ENCODE peak calls at places on chromosome 16, in ten cellular contexts. One of them, this sample, is unnamed.

GRCh38 chr16:79307214-79307613 is 293.3 kb downstream of the MAF start:
- DNase-seq in ovary: no peak
- DNase-seq in GDM1: no peak
- DNase-seq in AG10803: no peak
- DNase-seq in thoracic aorta: no peak
- DNase-seq in AG08396: no peak
- DNase-seq in breast epithelium: no peak
- DNase-seq in prostate gland: no peak
- DNase-seq in T-helper 1 cell: no peak
- DNase-seq in stimulated activated CD8-positive, alpha-beta memory T cell treated with anti-CD3 and anti-CD28 coated beads, Interleukin-7, amount 100 ng/mL, for 1 hour: no peak
- DNase-seq in this sample: no peak

GRCh38 chr16:67429799-67430503 is 970 bp upstream of the HSD11B2 start:
- DNase-seq in T-helper 1 cell: no peak
- DNase-seq in stimulated activated CD8-positive, alpha-beta memory T cell treated with anti-CD3 and anti-CD28 coated beads, Interleukin-7, amount 100 ng/mL, for 1 hour: no peak
- DNase-seq in GDM1: no peak
- DNase-seq in thoracic aorta: no peak
- DNase-seq in prostate gland: no peak
- DNase-seq in AG08396: no peak
- DNase-seq in ovary: no peak
- DNase-seq in breast epithelium: no peak
- DNase-seq in AG10803: no peak
- DNase-seq in this sample: no peak

GRCh38 chr16:3797473-3797872 is 80.1 kb upstream of the TRAP1 start:
- DNase-seq in AG08396: no peak
- DNase-seq in ovary: no peak
- DNase-seq in prostate gland: no peak
- DNase-seq in GDM1: no peak
- DNase-seq in AG10803: no peak
- DNase-seq in thoracic aorta: no peak
- DNase-seq in T-helper 1 cell: no peak
- DNase-seq in breast epithelium: no peak
- DNase-seq in stimulated activated CD8-positive, alpha-beta memory T cell treated with anti-CD3 and anti-CD28 coated beads, Interleukin-7, amount 100 ng/mL, for 1 hour: no peak
- DNase-seq in this sample: no peak

GRCh38 chr16:75464130-75464918 is at the start of gene TMEM170A:
- DNase-seq in T-helper 1 cell: peak; percentile 98
- DNase-seq in prostate gland: peak; percentile 99
- DNase-seq in AG08396: peak; percentile 99
- DNase-seq in thoracic aorta: peak; percentile 98
- DNase-seq in GDM1: peak; percentile 92
- DNase-seq in breast epithelium: peak; percentile 100
- DNase-seq in ovary: peak; percentile 100
- DNase-seq in AG10803: peak; percentile 98
- DNase-seq in stimulated activated CD8-positive, alpha-beta memory T cell treated with anti-CD3 and anti-CD28 coated beads, Interleukin-7, amount 100 ng/mL, for 1 hour: peak; percentile 97
- DNase-seq in this sample: peak; percentile 99

GRCh38 chr16:61836804-61837398 is 199.3 kb downstream of the CDH8 start:
- DNase-seq in T-helper 1 cell: no peak
- DNase-seq in ovary: no peak
- DNase-seq in AG10803: peak; percentile 49
- DNase-seq in breast epithelium: no peak
- DNase-seq in thoracic aorta: no peak
- DNase-seq in stimulated activated CD8-positive, alpha-beta memory T cell treated with anti-CD3 and anti-CD28 coated beads, Interleukin-7, amount 100 ng/mL, for 1 hour: no peak
- DNase-seq in AG08396: no peak
- DNase-seq in prostate gland: no peak
- DNase-seq in GDM1: no peak
- DNase-seq in this sample: peak; percentile 13

GRCh38 chr16:74744566-74744965 is 30.1 kb downstream of the FA2H start:
- DNase-seq in prostate gland: no peak
- DNase-seq in stimulated activated CD8-positive, alpha-beta memory T cell treated with anti-CD3 and anti-CD28 coated beads, Interleukin-7, amount 100 ng/mL, for 1 hour: no peak
- DNase-seq in AG10803: no peak
- DNase-seq in breast epithelium: no peak
- DNase-seq in thoracic aorta: no peak
- DNase-seq in ovary: no peak
- DNase-seq in GDM1: no peak
- DNase-seq in T-helper 1 cell: no peak
- DNase-seq in AG08396: no peak
- DNase-seq in this sample: no peak

GRCh38 chr16:80231888-80232287 is 308.9 kb upstream of the DYNLRB2 start:
- DNase-seq in T-helper 1 cell: no peak
- DNase-seq in thoracic aorta: no peak
- DNase-seq in GDM1: no peak
- DNase-seq in stimulated activated CD8-positive, alpha-beta memory T cell treated with anti-CD3 and anti-CD28 coated beads, Interleukin-7, amount 100 ng/mL, for 1 hour: no peak
- DNase-seq in breast epithelium: no peak
- DNase-seq in AG10803: peak; percentile 88
- DNase-seq in AG08396: peak; percentile 87
- DNase-seq in ovary: no peak
- DNase-seq in prostate gland: no peak
- DNase-seq in this sample: peak; percentile 52

GRCh38 chr16:86452451-86452850 is 57.9 kb upstream of the FOXF1 start:
- DNase-seq in AG08396: no peak
- DNase-seq in breast epithelium: no peak
- DNase-seq in prostate gland: no peak
- DNase-seq in AG10803: peak; percentile 66
- DNase-seq in GDM1: no peak
- DNase-seq in stimulated activated CD8-positive, alpha-beta memory T cell treated with anti-CD3 and anti-CD28 coated beads, Interleukin-7, amount 100 ng/mL, for 1 hour: no peak
- DNase-seq in thoracic aorta: no peak
- DNase-seq in ovary: no peak
- DNase-seq in T-helper 1 cell: no peak
- DNase-seq in this sample: peak; percentile 69

GRCh38 chr16:10297341-10298006 is 88.4 kb upstream of the ATF7IP2 start:
- DNase-seq in thoracic aorta: no peak
- DNase-seq in ovary: no peak
- DNase-seq in T-helper 1 cell: no peak
- DNase-seq in prostate gland: no peak
- DNase-seq in AG10803: no peak
- DNase-seq in GDM1: no peak
- DNase-seq in stimulated activated CD8-positive, alpha-beta memory T cell treated with anti-CD3 and anti-CD28 coated beads, Interleukin-7, amount 100 ng/mL, for 1 hour: no peak
- DNase-seq in breast epithelium: no peak
- DNase-seq in AG08396: no peak
- DNase-seq in this sample: no peak

GRCh38 chr16:54928421-54929089 is 2.1 kb upstream of the IRX5 start:
- DNase-seq in GDM1: peak; percentile 76
- DNase-seq in stimulated activated CD8-positive, alpha-beta memory T cell treated with anti-CD3 and anti-CD28 coated beads, Interleukin-7, amount 100 ng/mL, for 1 hour: no peak
- DNase-seq in T-helper 1 cell: no peak
- DNase-seq in AG08396: no peak
- DNase-seq in ovary: peak; percentile 54
- DNase-seq in AG10803: peak; percentile 66
- DNase-seq in thoracic aorta: no peak
- DNase-seq in prostate gland: peak; percentile 78
- DNase-seq in breast epithelium: peak; percentile 84
- DNase-seq in this sample: peak; percentile 81

GRCh38 chr16:56211471-56211944 is 20.2 kb downstream of the GNAO1 start:
- DNase-seq in GDM1: no peak
- DNase-seq in prostate gland: no peak
- DNase-seq in breast epithelium: no peak
- DNase-seq in stimulated activated CD8-positive, alpha-beta memory T cell treated with anti-CD3 and anti-CD28 coated beads, Interleukin-7, amount 100 ng/mL, for 1 hour: no peak
- DNase-seq in T-helper 1 cell: no peak
- DNase-seq in AG08396: no peak
- DNase-seq in thoracic aorta: no peak
- DNase-seq in ovary: no peak
- DNase-seq in AG10803: no peak
- DNase-seq in this sample: no peak

This sample was measured in myocyte.